ENCODE peak calls at places on chromosomes 12 and 14, in four cellular contexts. One of them, this sample, is unnamed.
A peak's percentile ranks its signal among the peaks of the same experiment; 100 is the strongest.

GRCh38 chr14:60093606-60094005 is 1.9 kb downstream of the PCNX4 start:
- DNase-seq in BE2C: no peak
- DNase-seq in heart left ventricle: no peak
- DNase-seq in cardiac fibroblast: no peak
- DNase-seq in this sample: no peak

GRCh38 chr12:101327054-101327453 is 47.1 kb downstream of the UTP20 start:
- DNase-seq in BE2C: no peak
- DNase-seq in heart left ventricle: no peak
- DNase-seq in cardiac fibroblast: no peak
- DNase-seq in this sample: no peak

GRCh38 chr12:47652491-47653234 is 53.2 kb downstream of the RPAP3 start:
- DNase-seq in BE2C: no peak
- DNase-seq in heart left ventricle: no peak
- DNase-seq in cardiac fibroblast: no peak
- DNase-seq in this sample: no peak

GRCh38 chr14:32821989-32822653 is 116.6 kb upstream of the NPAS3 start:
- DNase-seq in BE2C: no peak
- DNase-seq in heart left ventricle: no peak
- DNase-seq in cardiac fibroblast: no peak
- DNase-seq in this sample: no peak

GRCh38 chr14:53060046-53060445 is 93.1 kb downstream of the DDHD1 start:
- DNase-seq in BE2C: no peak
- DNase-seq in heart left ventricle: no peak
- DNase-seq in cardiac fibroblast: peak; percentile 30
- DNase-seq in this sample: no peak

GRCh38 chr14:71415404-71415690 is 508.1 kb downstream of the PCNX1 start:
- DNase-seq in BE2C: no peak
- DNase-seq in heart left ventricle: no peak
- DNase-seq in cardiac fibroblast: peak; percentile 77
- DNase-seq in this sample: no peak

GRCh38 chr12:712172-712863 is 40.1 kb upstream of the WNK1 start:
- DNase-seq in BE2C: no peak
- DNase-seq in heart left ventricle: no peak
- DNase-seq in cardiac fibroblast: peak; percentile 19
- DNase-seq in this sample: no peak

GRCh38 chr12:89320735-89321134 is 31.6 kb downstream of the DUSP6 start:
- DNase-seq in BE2C: no peak
- DNase-seq in heart left ventricle: no peak
- DNase-seq in cardiac fibroblast: no peak
- DNase-seq in this sample: no peak

GRCh38 chr12:16586350-16587109 is 19.4 kb downstream of the LMO3 start:
- DNase-seq in BE2C: no peak
- DNase-seq in heart left ventricle: no peak
- DNase-seq in cardiac fibroblast: peak; percentile 96
- DNase-seq in this sample: no peak

GRCh38 chr12:94430304-94430703 is 29.4 kb downstream of the CEP83 start:
- DNase-seq in BE2C: no peak
- DNase-seq in heart left ventricle: no peak
- DNase-seq in cardiac fibroblast: no peak
- DNase-seq in this sample: no peak

DNA sequence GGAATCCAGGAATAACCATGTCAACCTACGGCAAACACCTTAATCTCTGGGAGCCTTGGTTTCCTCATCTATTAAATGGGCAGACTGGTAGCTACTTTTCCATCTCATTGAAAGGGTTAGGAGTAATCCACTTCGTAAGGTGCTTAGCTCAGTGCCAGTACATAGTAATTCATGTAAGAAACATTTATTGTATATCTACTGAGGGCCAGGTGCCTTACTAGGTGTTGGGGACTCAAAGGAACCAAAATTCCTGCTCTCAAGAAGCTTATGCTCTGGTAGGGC is 152.6 kb downstream of the ZFP36L1 start:
- DNase-seq in BE2C: no peak
- DNase-seq in heart left ventricle: no peak
- DNase-seq in cardiac fibroblast: no peak
- DNase-seq in this sample: no peak
- H3K4me3 ChIP-seq in BE2C: no peak overlapping the region
- H3K4me3 ChIP-seq in heart left ventricle: no peak overlapping the region
- H3K4me3 ChIP-seq in cardiac fibroblast: no peak overlapping the region
- H3K4me3 ChIP-seq in this sample: no peak overlapping the region

DNA sequence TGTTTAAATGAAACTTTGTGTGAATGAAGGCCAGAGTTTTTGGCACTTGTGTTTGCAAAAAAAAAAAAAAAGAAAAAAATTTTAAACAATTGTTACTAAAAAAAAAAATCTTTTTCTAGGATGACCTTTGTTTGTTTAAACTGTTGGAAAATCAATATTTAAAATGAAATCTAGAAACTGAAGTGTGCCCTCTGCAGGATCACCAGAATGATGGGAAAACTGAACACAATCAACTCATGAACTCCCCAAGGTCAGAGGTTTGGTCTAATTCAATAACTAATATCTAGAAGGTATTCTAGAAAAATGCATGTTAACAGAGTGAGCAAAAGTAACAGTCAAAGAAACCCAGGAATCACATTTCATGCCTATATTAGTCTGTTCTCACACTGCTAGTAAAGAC is 448.9 kb downstream of the FLRT2 start:
- DNase-seq in BE2C: no peak
- DNase-seq in heart left ventricle: no peak
- DNase-seq in cardiac fibroblast: no peak
- DNase-seq in this sample: no peak
- TF ChIP-seq CTCF in BE2C: no peak
- TF ChIP-seq CTCF in heart left ventricle: no peak
- TF ChIP-seq CTCF in cardiac fibroblast: no peak
- TF ChIP-seq CTCF in this sample: no peak

GRCh38 chr12:92950011-92950410 is 20.9 kb upstream of the EEA1 start:
- DNase-seq in BE2C: no peak
- DNase-seq in heart left ventricle: no peak
- DNase-seq in cardiac fibroblast: no peak
- DNase-seq in this sample: no peak

GRCh38 chr12:92952394-92952793 is 23.3 kb upstream of the EEA1 start:
- DNase-seq in BE2C: no peak
- DNase-seq in heart left ventricle: no peak
- DNase-seq in cardiac fibroblast: no peak
- DNase-seq in this sample: no peak

GRCh38 chr12:92953747-92954146 is 24.7 kb upstream of the EEA1 start:
- DNase-seq in BE2C: no peak
- DNase-seq in heart left ventricle: no peak
- DNase-seq in cardiac fibroblast: no peak
- DNase-seq in this sample: no peak

GRCh38 chr12:92949466-92949865 is 20.4 kb upstream of the EEA1 start:
- DNase-seq in BE2C: no peak
- DNase-seq in heart left ventricle: no peak
- DNase-seq in cardiac fibroblast: no peak
- DNase-seq in this sample: no peak

DNA sequence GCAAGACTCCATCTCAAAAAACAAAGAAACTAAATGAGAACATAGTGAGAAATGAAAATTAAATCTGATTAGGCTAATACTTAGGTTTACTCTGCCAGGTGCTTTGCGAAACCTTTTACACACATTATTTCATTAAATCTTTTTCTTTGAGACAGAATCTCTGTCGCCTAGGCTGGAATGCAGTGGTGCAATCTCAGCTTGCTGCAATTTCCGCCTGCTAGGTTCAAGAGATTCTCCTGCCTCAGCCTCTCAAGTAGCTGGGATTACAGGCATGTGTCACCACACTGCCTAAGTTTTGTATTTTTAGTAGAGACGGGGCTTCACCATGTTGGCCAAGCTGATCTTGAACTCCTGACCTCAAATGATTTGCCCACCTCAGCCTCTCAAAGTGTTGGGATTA is 21.9 kb upstream of the EEA1 start:
- DNase-seq in BE2C: no peak
- DNase-seq in heart left ventricle: no peak
- DNase-seq in cardiac fibroblast: no peak
- DNase-seq in this sample: no peak
- H3K4me3 ChIP-seq in BE2C: no peak overlapping the region
- H3K4me3 ChIP-seq in heart left ventricle: no peak overlapping the region
- H3K4me3 ChIP-seq in cardiac fibroblast: no peak overlapping the region
- H3K4me3 ChIP-seq in this sample: no peak overlapping the region

GRCh38 chr14:101217972-101218371 is 314.4 kb upstream of the RTL1 start:
- DNase-seq in BE2C: no peak
- DNase-seq in heart left ventricle: peak; percentile 2
- DNase-seq in cardiac fibroblast: no peak
- DNase-seq in this sample: no peak

GRCh38 chr14:101219896-101220703 is 316.6 kb upstream of the RTL1 start:
- DNase-seq in BE2C: no peak
- DNase-seq in heart left ventricle: no peak
- DNase-seq in cardiac fibroblast: no peak
- DNase-seq in this sample: no peak

GRCh38 chr14:101215266-101215665 is 311.7 kb upstream of the RTL1 start:
- DNase-seq in BE2C: no peak
- DNase-seq in heart left ventricle: peak; percentile 7
- DNase-seq in cardiac fibroblast: no peak
- DNase-seq in this sample: no peak

GRCh38 chr14:101215936-101216335 is 312.4 kb upstream of the RTL1 start:
- DNase-seq in BE2C: no peak
- DNase-seq in heart left ventricle: peak; percentile 5
- DNase-seq in cardiac fibroblast: no peak
- DNase-seq in this sample: no peak

GRCh38 chr14:101216725-101217463 is 313.4 kb upstream of the RTL1 start:
- DNase-seq in BE2C: no peak
- DNase-seq in heart left ventricle: peak; percentile 4
- DNase-seq in cardiac fibroblast: no peak
- DNase-seq in this sample: no peak
- TF ChIP-seq CTCF in BE2C: no peak
- TF ChIP-seq CTCF in heart left ventricle: no peak
- TF ChIP-seq CTCF in cardiac fibroblast: no peak
- TF ChIP-seq CTCF in this sample: no peak